ENCODE peak calls at places on chromosomes 4 and X, in four cellular contexts. E is caudate nucleus; S is activated naive CD4-positive, alpha-beta T cell treated with anti-CD3 and anti-CD28 coated beads for 36 hours; Y is psoas muscle. Q is an unnamed sample.

GRCh38 chrX:103635436-103635835 is 6.7 kb downstream of the TCEAL1 start:
- DNase-seq in E (no peak), Y (no peak), S (no peak), Q (no peak)

GRCh38 chr4:87317527-87317926 is 5.2 kb downstream of the HSD17B13 start:
- DNase-seq in S (no peak), E (no peak), Y (no peak), Q (no peak)

GRCh38 chrX:41889317-41890025 is 33.9 kb downstream of the CASK start:
- DNase-seq in Y (no peak), S (no peak), E (no peak), Q (no peak)

GRCh38 chrX:25640276-25640675 is 497.9 kb upstream of the MAGEB18 start:
- DNase-seq in Y (no peak), S (no peak), E (no peak), Q (no peak)

GRCh38 chr4:8039290-8039689 is 99.6 kb upstream of the AFAP1 start:
- DNase-seq in E (no peak), Y (no peak), S (no peak), Q (no peak)

GRCh38 chrX:72201836-72202536 is 20.4 kb downstream of the PIN4 start:
- DNase-seq in Y (no peak), S (no peak), E (no peak), Q (no peak)

GRCh38 chrX:15607067-15607466 is 6.3 kb upstream of the ACE2 start:
- DNase-seq in S (no peak), E (no peak), Y (no peak), Q (no peak)

GRCh38 chrX:133868250-133868649 is 117.1 kb downstream of the GPC3 start:
- DNase-seq in S (no peak), E (no peak), Y (no peak), Q (no peak)

Q was measured in posterior cingulate gyrus.